ENCODE peak calls at places on chromosome 3, in six cellular contexts. L, H, Q, J, U and K are unnamed samples.

GRCh38 chr3:148309390-148310035 is 388.2 kb upstream of the AGTR1 start:
- DNase-seq in L (no peak), H (peak), Q (no peak), J (no peak), U (peak), K (no peak)

GRCh38 chr3:114745322-114746240 is 401.5 kb downstream of the ZBTB20 start:
- DNase-seq in L (peak), H (no peak), Q (no peak), J (no peak), U (peak), K (peak)

GRCh38 chr3:52210550-52211046 is 12.6 kb downstream of the ALAS1 start:
- DNase-seq in L (no peak), H (no peak), Q (no peak), J (peak), U (peak), K (no peak)

GRCh38 chr3:197168606-197169005 is 129.8 kb downstream of the DLG1 start:
- DNase-seq in L (no peak), H (no peak), Q (no peak), J (no peak), U (peak), K (peak)

GRCh38 chr3:153595186-153595815 is 433.3 kb downstream of the RAP2B start:
- DNase-seq in L (no peak), H (no peak), Q (peak), J (no peak), U (peak), K (peak)

GRCh38 chr3:74630602-74631001 is 16.1 kb upstream of the CNTN3 start:
- DNase-seq in L (no peak), H (no peak), Q (no peak), J (no peak), U (peak), K (peak)

GRCh38 chr3:197183582-197183981 is 114.8 kb downstream of the DLG1 start:
- DNase-seq in L (no peak), H (no peak), Q (no peak), J (no peak), U (no peak), K (no peak)

GRCh38 chr3:142904639-142905441 is 16.0 kb upstream of the PCOLCE2 start:
- DNase-seq in L (peak), H (peak), Q (no peak), J (no peak), U (peak), K (no peak)

GRCh38 chr3:187989458-187990153 is 164.4 kb upstream of the LPP start:
- DNase-seq in L (no peak), H (no peak), Q (no peak), J (no peak), U (peak), K (no peak)

GRCh38 chr3:30035935-30036567 is 570.4 kb upstream of the TGFBR2 start:
- DNase-seq in L (no peak), H (no peak), Q (no peak), J (no peak), U (no peak), K (no peak)

GRCh38 chr3:49872801-49873281 is 3.1 kb upstream of the CAMKV start:
- DNase-seq in L (no peak), H (no peak), Q (no peak), J (peak), U (no peak), K (no peak)

GRCh38 chr3:81173514-81173913 is 587.9 kb downstream of the GBE1 start:
- DNase-seq in L (no peak), H (no peak), Q (no peak), J (no peak), U (no peak), K (no peak)

GRCh38 chr3:16516695-16517481 is 3.4 kb upstream of the RFTN1 start:
- DNase-seq in L (peak), H (no peak), Q (peak), J (no peak), U (peak), K (peak)
- TF ChIP-seq CTCF in L (peak), H (peak), Q (peak), J (no peak), U (peak), K (peak)

GRCh38 chr3:73473578-73474448 is 150.9 kb downstream of the PDZRN3 start:
- DNase-seq in L (no peak), H (no peak), Q (no peak), J (no peak), U (no peak), K (no peak)

GRCh38 chr3:73479325-73479724 is 145.4 kb downstream of the PDZRN3 start:
- DNase-seq in L (no peak), H (no peak), Q (no peak), J (no peak), U (no peak), K (no peak)

GRCh38 chr3:73475175-73475574 is 149.6 kb downstream of the PDZRN3 start:
- DNase-seq in L (no peak), H (no peak), Q (no peak), J (no peak), U (no peak), K (no peak)

GRCh38 chr3:73472429-73472828 is 152.3 kb downstream of the PDZRN3 start:
- DNase-seq in L (no peak), H (no peak), Q (no peak), J (no peak), U (no peak), K (no peak)

DNA sequence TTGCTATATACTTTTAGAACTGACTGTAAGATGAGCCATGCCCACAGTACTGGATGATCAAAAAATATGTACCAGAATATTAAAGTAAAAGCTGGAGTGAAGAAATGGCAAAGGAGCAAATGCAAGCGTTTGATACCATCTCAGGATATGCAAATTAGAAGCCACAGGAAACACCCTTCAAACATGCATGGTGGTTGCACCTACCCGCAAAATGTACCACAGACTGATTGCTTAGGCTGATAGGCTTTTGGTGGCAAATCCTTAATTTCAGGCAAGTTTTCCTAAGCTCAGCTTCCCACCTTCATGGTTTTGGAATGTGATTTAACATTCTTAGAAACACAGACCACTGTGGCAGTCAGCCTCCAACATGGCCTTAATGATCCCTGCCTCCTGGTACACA is 149.0 kb downstream of the PDZRN3 start:
- DNase-seq in L (no peak), H (no peak), Q (no peak), J (no peak), U (no peak), K (no peak)
- H3K4me3 ChIP-seq in L (no peak), H (no peak), Q (no peak), J (no peak), U (no peak), K (no peak)

GRCh38 chr3:54999159-54999558 is 71.3 kb upstream of the LRTM1 start:
- DNase-seq in L (no peak), H (no peak), Q (peak), J (peak), U (peak), K (peak)
- TF ChIP-seq CTCF in L (no peak), H (no peak), Q (peak), J (no peak), U (peak), K (peak)

GRCh38 chr3:180066598-180066997 is 29.9 kb upstream of the PEX5L start:
- DNase-seq in L (no peak), H (no peak), Q (no peak), J (no peak), U (no peak), K (no peak)

GRCh38 chr3:180072786-180073185 is 36.0 kb upstream of the PEX5L start:
- DNase-seq in L (no peak), H (no peak), Q (no peak), J (no peak), U (no peak), K (no peak)

GRCh38 chr3:180073561-180073960 is 36.8 kb upstream of the PEX5L start:
- DNase-seq in L (no peak), H (no peak), Q (no peak), J (no peak), U (no peak), K (no peak)

GRCh38 chr3:180070925-180071324 is 34.2 kb upstream of the PEX5L start:
- DNase-seq in L (no peak), H (no peak), Q (no peak), J (no peak), U (no peak), K (no peak)
- H3K4me3 ChIP-seq in L (no peak), H (no peak), Q (no peak), J (no peak), U (no peak), K (no peak)

GRCh38 chr3:169345662-169346331 is 317.7 kb downstream of the MECOM start:
- DNase-seq in L (no peak), H (no peak), Q (no peak), J (no peak), U (no peak), K (no peak)
- TF ChIP-seq CTCF in L (no peak), H (no peak), Q (no peak), J (no peak), U (no peak), K (no peak)

GRCh38 chr3:58660998-58661397 is 5.6 kb downstream of the FAM3D start:
- DNase-seq in L (peak), H (no peak), Q (no peak), J (no peak), U (no peak), K (no peak)
- H3K4me3 ChIP-seq in L (no peak), H (no peak), Q (no peak), J (no peak), U (no peak), K (no peak)

DNA sequence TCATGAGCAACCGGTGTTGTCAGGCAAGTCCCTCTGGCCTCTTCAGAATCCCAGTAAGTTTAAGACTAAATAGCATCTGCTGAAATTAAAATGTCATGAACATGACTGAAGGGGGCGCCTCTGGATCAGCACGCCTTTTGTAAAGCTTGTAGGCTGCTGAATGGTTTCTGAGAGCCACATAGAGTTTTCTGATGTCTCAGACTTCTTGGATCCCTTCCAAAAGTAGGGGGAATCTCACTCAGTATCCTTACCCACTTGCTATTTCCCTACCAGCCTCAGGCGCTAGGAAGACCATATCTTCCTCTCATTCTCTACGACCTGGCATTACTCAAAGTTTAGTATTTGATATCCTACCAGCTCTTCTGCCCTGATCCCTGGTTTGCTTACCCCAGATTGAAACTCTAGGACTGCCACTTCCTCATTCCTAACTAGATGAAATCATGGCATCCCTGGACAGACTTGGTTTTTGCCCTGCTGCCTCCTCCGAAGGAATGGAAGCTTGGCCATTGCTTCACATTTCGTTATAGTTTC is 62.7 kb upstream of the CD47 start:
- DNase-seq in L (peak), H (peak), Q (peak), J (no peak), U (peak), K (no peak)
- TF ChIP-seq CTCF in L (peak), H (peak), Q (peak), J (peak), U (peak), K (peak)